ENCODE peak calls at places on chromosomes 4 and X, in eight cellular contexts. G, D, V, X, P, L, S and C are unnamed samples.

GRCh38 chrX:50484662-50485061 is 14.0 kb upstream of the DGKK start:
- DNase-seq in G (no peak), D (no peak), V (no peak), X (no peak), P (no peak), L (no peak), S (no peak), C (no peak)

GRCh38 chrX:153623310-153624029 is 23.5 kb upstream of the DUSP9 start:
- DNase-seq in G (no peak), D (no peak), V (peak; percentile 25), X (no peak), P (no peak), L (no peak), S (no peak), C (no peak)

GRCh38 chrX:31499120-31499519 is 427.3 kb upstream of the FTHL17 start:
- DNase-seq in G (peak; percentile 4), D (peak; percentile 33), V (no peak), X (peak; percentile 71), P (no peak), L (no peak), S (no peak), C (peak; percentile 9)

GRCh38 chr4:155819066-155819465 is 47.0 kb downstream of the ASIC5 start:
- DNase-seq in G (peak; percentile 55), D (peak; percentile 64), V (no peak), X (peak; percentile 49), P (no peak), L (no peak), S (no peak), C (no peak)

GRCh38 chrX:45850197-45850774 is 649.6 kb upstream of the DIPK2B start:
- DNase-seq in G (peak; percentile 4), D (peak; percentile 41), V (no peak), X (no peak), P (no peak), L (no peak), S (no peak), C (peak; percentile 8)

GRCh38 chrX:15930585-15930984 is 76.0 kb upstream of the AP1S2 start:
- DNase-seq in G (peak; percentile 61), D (peak; percentile 46), V (no peak), X (peak; percentile 49), P (no peak), L (no peak), S (no peak), C (peak; percentile 72)

GRCh38 chr4:152909901-152910300 is 26.2 kb upstream of the FHDC1 start:
- DNase-seq in G (no peak), D (no peak), V (no peak), X (no peak), P (no peak), L (no peak), S (no peak), C (no peak)

GRCh38 chr4:179596621-179597020 is 2154.4 kb upstream of the AGA start:
- DNase-seq in G (no peak), D (peak; percentile 7), V (no peak), X (no peak), P (no peak), L (no peak), S (no peak), C (no peak)

GRCh38 chr4:99790796-99791617 is 25.6 kb upstream of the DAPP1 start:
- DNase-seq in G (peak; percentile 13), D (peak; percentile 78), V (no peak), X (no peak), P (no peak), L (peak; percentile 16), S (no peak), C (no peak)

GRCh38 chr4:69689530-69690111 is 36.6 kb upstream of the UGT2A1 start:
- DNase-seq in G (peak; percentile 73), D (peak; percentile 50), V (no peak), X (peak; percentile 72), P (no peak), L (no peak), S (no peak), C (peak; percentile 32)

GRCh38 chrX:72006461-72006860 is 95.8 kb downstream of the NHSL2 start:
- DNase-seq in G (no peak), D (no peak), V (no peak), X (no peak), P (no peak), L (no peak), S (no peak), C (no peak)

GRCh38 chr4:54661686-54662085 is 3.9 kb downstream of the KIT start:
- DNase-seq in G (peak; percentile 30), D (peak; percentile 79), V (no peak), X (peak; percentile 51), P (no peak), L (no peak), S (no peak), C (peak; percentile 95)

GRCh38 chr4:118280501-118281218 is 72.1 kb downstream of the PRSS12 start:
- DNase-seq in G (peak; percentile 87), D (peak; percentile 90), V (no peak), X (peak; percentile 77), P (no peak), L (no peak), S (no peak), C (peak; percentile 73)

GRCh38 chr4:41550308-41550707 is 12.4 kb downstream of the LIMCH1 start:
- DNase-seq in G (peak; percentile 28), D (no peak), V (no peak), X (peak; percentile 33), P (no peak), L (no peak), S (no peak), C (peak; percentile 7)

GRCh38 chrX:108484251-108484650 is 44.6 kb downstream of the COL4A5 start:
- DNase-seq in G (no peak), D (peak; percentile 68), V (no peak), X (no peak), P (no peak), L (no peak), S (no peak), C (no peak)

GRCh38 chr4:36206012-36206411 is 38.3 kb downstream of the ARAP2 start:
- DNase-seq in G (no peak), D (no peak), V (no peak), X (no peak), P (no peak), L (no peak), S (no peak), C (no peak)

GRCh38 chrX:40844476-40844875 is 109.1 kb upstream of the MED14 start:
- DNase-seq in G (no peak), D (no peak), V (no peak), X (peak; percentile 7), P (no peak), L (no peak), S (no peak), C (no peak)

GRCh38 chrX:7068939-7069367 is 78.6 kb upstream of the STS start:
- DNase-seq in G (no peak), D (peak; percentile 56), V (no peak), X (peak; percentile 13), P (no peak), L (no peak), S (no peak), C (no peak)

GRCh38 chr4:93828332-93828829 is at the start of gene ATOH1:
- DNase-seq in G (no peak), D (peak; percentile 66), V (peak; percentile 84), X (no peak), P (no peak), L (no peak), S (no peak), C (no peak)

GRCh38 chr4:93825551-93826216 is 2.9 kb upstream of the ATOH1 start:
- DNase-seq in G (no peak), D (peak; percentile 70), V (no peak), X (no peak), P (no peak), L (no peak), S (no peak), C (no peak)

GRCh38 chr4:93828830-93829530 is 427 bp downstream of the ATOH1 start:
- DNase-seq in G (no peak), D (peak; percentile 20), V (peak; percentile 67), X (no peak), P (no peak), L (no peak), S (no peak), C (no peak)

GRCh38 chr4:93829531-93830089 is 1.1 kb downstream of the ATOH1 start:
- DNase-seq in G (no peak), D (no peak), V (no peak), X (no peak), P (no peak), L (no peak), S (no peak), C (no peak)

DNA sequence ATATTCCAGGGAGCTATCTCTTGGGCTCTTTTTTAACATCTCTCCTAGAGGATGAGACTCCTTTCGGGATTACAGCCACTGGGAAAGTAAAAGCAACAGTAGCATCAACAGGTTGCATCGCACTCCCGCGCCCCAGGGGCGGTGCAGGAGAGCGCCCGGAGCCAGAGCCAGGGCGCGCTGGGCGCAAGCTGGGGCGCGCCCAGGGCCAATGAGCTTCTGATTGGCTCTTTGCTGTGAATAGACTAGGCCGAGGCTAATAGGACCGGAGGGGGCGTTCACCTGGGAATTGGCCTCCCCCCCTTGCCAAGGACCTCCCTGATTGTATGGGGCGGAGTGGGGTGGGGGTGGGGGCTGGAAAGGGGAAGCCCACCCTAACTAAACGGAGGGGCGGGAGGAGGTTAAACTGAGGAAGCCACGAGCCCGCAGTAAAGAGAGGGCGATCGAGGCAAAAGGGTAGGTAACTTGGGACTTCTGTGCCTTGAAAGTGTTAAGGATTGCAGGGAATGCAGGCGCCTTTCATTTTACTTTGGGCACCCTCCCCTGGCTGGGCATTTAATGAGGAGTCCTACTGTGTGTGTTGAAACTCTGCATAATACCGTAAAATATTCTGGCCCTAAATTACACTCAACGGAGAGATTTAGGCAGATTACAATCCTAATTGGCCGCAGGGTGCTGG is 1.1 kb upstream of the ATOH1 start:
- DNase-seq in G (no peak), D (peak; percentile 23), V (peak; percentile 64), X (no peak), P (no peak), L (no peak), S (no peak), C (no peak)
- H3K4me3 ChIP-seq in G (no peak overlapping the region), D (no peak overlapping the region), V (no peak overlapping the region), X (peak overlapping the region; percentile 37), P (peak overlapping the region; percentile 71), L (no peak overlapping the region), S (peak overlapping the region; percentile 44), C (no peak overlapping the region)

GRCh38 chr4:37243722-37244582 is 591 bp upstream of the NWD2 start:
- DNase-seq in G (no peak), D (no peak), V (peak; percentile 47), X (peak; percentile 1), P (no peak), L (no peak), S (no peak), C (no peak)
- TF ChIP-seq CTCF in G (no peak), D (no peak), V (no peak), X (no peak), P (no peak), L (no peak), S (no peak), C (no peak)

DNA sequence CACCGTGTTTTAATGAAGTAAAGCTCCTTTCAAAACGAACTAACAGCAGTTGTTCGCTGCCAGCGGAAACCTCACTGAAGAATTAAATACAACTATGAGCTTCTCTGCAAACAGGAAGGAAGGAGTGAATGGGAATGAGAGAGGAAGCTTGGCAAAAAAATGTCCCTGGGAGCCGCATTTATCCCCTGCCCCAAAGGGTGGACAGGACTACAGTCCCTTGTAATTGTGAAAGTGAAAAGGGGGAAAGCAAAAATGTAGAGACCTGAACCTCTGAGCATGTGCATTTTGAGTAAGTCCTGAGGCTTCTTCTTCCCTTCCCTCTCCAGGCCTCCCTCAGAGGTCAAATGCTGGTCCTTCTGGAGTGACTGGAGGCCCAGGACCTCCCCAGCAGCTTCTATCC is 53.8 kb upstream of the BMP2K start:
- DNase-seq in G (no peak), D (no peak), V (no peak), X (no peak), P (no peak), L (no peak), S (no peak), C (no peak)
- H3K4me3 ChIP-seq in G (no peak overlapping the region), D (no peak overlapping the region), V (no peak overlapping the region), X (no peak overlapping the region), P (no peak overlapping the region), L (no peak overlapping the region), S (no peak overlapping the region), C (no peak overlapping the region)

GRCh38 chrX:68498044-68498507 is 775 bp upstream of the YIPF6 start:
- DNase-seq in G (no peak), D (peak; percentile 54), V (no peak), X (no peak), P (no peak), L (no peak), S (no peak), C (peak; percentile 40)
- TF ChIP-seq CTCF in G (peak; percentile 20), D (peak; percentile 3), V (no peak), X (peak; percentile 14), P (no peak), L (no peak), S (no peak), C (no peak)